ENCODE peak calls at places on chromosomes 3 and 15, in five cellular contexts. N, L, Q, U and A are unnamed samples.

GRCh38 chr3:112653881-112654300 is 12.9 kb upstream of the CCDC80 start:
- DNase-seq in U (peak; percentile 80), L (no peak), Q (no peak), N (no peak), A (no peak)

GRCh38 chr3:37123292-37123691 is 51.1 kb downstream of the LRRFIP2 start:
- DNase-seq in Q (no peak), N (no peak), L (no peak), U (no peak), A (no peak)

GRCh38 chr3:150170843-150171513 is 200.3 kb upstream of the PFN2 start:
- DNase-seq in N (no peak), U (peak; percentile 28), L (no peak), Q (no peak), A (no peak)

GRCh38 chr15:50256188-50257041 is 9.1 kb downstream of the HDC start:
- DNase-seq in Q (no peak), U (peak; percentile 59), L (no peak), N (no peak), A (no peak)

GRCh38 chr3:149967067-149967685 is 3.5 kb downstream of the PFN2 start:
- DNase-seq in L (no peak), N (no peak), U (peak; percentile 71), Q (no peak), A (no peak)

GRCh38 chr3:111332488-111333095 is 209.4 kb upstream of the CD96 start:
- DNase-seq in N (no peak), U (no peak), L (no peak), Q (no peak), A (no peak)

GRCh38 chr3:71801986-71802385 is 17.0 kb upstream of the PROK2 start:
- DNase-seq in N (no peak), L (no peak), U (no peak), Q (no peak), A (no peak)

GRCh38 chr3:26921054-26921453 is 298.5 kb downstream of the LRRC3B start:
- DNase-seq in Q (no peak), U (no peak), L (no peak), N (no peak), A (no peak)

GRCh38 chr3:139189943-139190342 is 145.3 kb upstream of the PRR23C start:
- DNase-seq in N (no peak), L (no peak), U (no peak), Q (no peak), A (no peak)

GRCh38 chr15:57537951-57538506 is 53.7 kb upstream of the MYZAP start:
- DNase-seq in Q (no peak), N (no peak), U (no peak), L (no peak), A (no peak)

GRCh38 chr15:44735482-44736260 is 657 bp upstream of the TRIM69 start:
- DNase-seq in N (no peak), Q (no peak), U (peak; percentile 40), L (no peak), A (peak; percentile 74)

DNA sequence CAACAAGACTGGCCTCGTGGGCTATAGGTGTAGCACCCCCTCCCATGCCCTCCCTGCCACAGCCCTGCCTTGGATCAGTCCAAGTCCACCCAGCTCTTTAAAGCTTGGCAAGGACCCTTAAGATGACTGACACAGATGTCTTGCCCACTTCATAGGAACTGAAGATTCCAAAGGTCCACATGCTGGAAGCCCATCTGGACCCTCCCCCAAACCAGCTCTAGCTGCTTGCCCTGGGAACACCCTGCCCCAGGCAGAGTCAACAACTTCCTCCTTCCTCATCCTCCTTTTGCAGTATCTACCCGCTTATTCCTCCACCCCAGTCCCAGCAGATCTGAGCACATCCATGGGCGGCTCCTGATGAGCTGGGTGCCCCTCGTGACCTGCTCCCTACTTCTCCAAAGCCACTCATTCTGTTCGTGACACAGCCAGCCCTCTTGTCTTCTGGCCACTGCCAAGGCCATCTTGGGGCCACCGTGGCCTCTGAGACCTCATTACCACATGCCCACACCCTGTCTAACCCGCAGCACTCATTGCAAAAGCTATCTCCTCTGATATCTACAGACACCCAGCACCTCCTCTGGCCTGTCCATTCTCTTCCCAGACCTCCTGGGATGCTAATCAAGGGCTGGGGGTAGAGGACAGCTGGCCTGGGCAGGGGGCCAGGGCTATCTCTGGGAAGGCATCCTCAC is 2.0 kb upstream of the PFKFB4 start:
- DNase-seq in N (peak; percentile 84), L (peak; percentile 86), Q (no peak), U (no peak), A (peak; percentile 73)
- H3K4me1 ChIP-seq in N (peaks cover 10% of the 10 kb centered on the region), L (no peaks in the 10 kb centered on the region), Q (peaks cover 17% of the 10 kb centered on the region), U (peaks cover 58% of the 10 kb centered on the region), A (peaks cover 53% of the 10 kb centered on the region)

DNA sequence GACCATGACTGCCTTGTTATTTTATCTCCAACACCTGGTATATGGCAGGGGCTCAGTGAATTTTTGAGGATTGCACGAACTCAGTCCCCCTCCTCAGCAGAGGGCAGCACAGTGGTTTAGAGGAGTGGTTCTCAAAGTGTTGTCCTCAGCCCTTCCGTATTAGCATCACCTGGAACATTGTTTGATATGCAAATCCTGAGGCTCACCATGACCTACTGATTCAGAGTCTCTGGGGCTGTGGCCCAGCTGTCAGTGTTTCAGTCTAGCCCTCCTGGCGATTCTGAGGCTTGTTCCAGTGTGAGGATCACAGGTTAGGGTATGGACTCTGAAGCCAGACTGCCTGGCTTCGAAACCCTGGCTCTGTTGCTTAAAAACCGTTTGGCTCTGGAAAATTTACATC is 12.8 kb downstream of the COL6A6 start:
- DNase-seq in N (no peak), U (no peak), Q (no peak), L (no peak), A (no peak)
- H3K27me3 ChIP-seq in N (no peaks in the 10 kb centered on the region), U (peaks cover 97% of the 10 kb centered on the region), Q (no peaks in the 10 kb centered on the region), L (no peaks in the 10 kb centered on the region), A (no peaks in the 10 kb centered on the region)

DNA sequence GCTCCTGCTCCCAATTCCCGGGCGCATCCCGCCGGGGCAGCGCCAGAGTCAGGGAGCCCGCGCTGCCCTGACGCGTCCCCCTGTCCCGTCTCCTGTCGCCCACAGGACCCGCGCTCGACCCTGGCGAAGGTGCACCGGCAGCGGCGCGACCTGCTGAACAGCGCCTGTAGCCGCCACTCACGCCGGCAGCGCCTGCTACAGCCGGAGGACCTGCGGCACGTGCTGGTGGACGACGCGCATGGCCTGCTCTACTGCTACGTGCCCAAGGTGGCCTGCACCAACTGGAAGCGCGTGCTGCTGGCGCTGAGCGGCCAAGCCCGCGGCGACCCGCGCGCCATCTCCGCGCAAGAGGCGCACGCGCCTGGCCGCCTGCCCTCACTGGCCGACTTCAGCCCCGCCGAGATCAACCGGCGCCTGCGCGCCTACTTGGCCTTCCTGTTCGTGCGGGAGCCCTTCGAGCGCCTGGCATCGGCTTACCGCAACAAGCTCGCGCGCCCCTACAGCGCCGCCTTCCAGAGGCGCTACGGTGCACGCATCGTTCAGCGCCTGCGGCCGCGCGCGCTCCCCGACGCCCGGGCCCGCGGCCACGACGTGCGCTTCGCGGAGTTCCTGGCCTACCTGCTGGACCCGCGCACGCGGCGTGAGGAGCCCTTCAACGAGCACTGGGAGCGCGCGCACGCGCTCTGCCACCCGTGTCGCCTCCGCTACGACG is 16.9 kb downstream of the C3orf22 start:
- DNase-seq in Q (no peak), L (peak; percentile 49), U (peak; percentile 16), N (peak; percentile 81), A (no peak)
- H3K4me3 ChIP-seq in Q (no peak overlapping the region), L (no peak overlapping the region), U (no peak overlapping the region), N (no peak overlapping the region), A (no peak overlapping the region)

DNA sequence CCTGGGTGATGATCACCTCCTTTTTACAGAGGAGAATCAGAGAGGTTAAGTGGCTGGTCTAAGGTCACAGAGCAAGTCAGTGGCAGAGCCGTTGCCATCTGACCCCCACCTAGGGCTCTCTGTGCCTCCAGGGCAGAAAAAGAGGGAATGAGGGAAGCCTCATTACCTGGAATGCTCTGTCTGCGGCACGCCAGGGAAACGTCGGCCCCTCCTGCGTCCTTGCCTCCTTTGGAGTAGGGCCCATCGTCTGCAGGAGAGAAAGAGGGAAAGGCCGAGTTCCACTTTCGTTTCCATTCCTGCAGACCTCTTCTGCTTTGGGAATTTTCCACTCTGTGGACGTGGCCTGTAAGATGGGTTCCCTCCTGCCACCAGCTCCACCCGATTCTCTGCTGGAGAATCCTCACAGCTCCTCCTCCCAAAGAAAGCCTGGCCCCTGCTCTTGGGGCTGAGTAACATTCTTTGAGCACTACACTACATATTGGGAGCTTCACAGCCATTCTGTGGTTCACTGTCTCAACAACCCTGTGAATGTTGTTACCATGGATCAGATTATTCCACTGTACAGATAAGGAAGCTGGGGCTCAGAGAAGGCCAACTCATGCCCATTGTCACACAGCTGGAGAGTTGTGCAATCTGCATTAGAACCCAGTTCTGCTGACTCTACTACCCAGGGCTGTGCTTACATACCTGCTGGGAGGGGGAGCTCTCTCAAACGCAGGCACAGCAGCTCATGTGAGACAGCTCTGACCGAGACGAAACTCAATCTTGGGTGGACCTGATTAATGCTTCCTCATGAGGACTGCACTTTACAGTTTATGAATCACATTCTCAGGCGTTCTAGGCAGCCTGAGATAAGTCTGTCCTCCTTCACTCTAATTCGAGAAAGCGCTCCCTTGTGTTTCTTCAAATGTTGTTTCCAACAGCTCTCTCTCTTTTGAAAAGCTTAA is 14.2 kb downstream of the GRIP2 start:
- DNase-seq in U (peak; percentile 53), N (peak; percentile 54), L (peak; percentile 56), Q (no peak), A (peak; percentile 66)
- H3K4me1 ChIP-seq in U (peaks cover 5% of the 10 kb centered on the region), N (no peaks in the 10 kb centered on the region), L (no peaks in the 10 kb centered on the region), Q (no peaks in the 10 kb centered on the region), A (peaks cover 5% of the 10 kb centered on the region)

DNA sequence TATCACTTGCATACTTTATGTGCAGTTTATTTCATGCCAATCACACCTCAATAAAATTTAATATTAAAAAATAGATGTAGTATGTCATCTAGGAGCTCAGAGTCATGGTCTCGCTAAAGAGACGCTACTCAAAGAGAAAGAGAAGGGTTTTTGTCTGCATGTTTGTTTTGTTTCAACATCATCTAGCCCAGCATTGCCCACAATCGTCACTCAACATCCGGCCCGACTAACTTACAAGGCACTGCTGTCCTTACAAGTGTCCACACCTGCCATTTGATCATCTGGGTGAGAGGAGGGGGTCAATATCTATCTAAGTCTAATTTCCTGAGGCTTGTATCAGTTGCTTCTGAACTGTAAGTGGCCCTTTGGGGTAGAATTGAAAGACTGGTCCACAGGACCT is 29.7 kb downstream of the HES1 start:
- DNase-seq in N (no peak), Q (no peak), U (no peak), L (no peak), A (no peak)
- H3K27me3 ChIP-seq in N (no peaks in the 10 kb centered on the region), Q (no peaks in the 10 kb centered on the region), U (no peaks in the 10 kb centered on the region), L (peaks cover 5% of the 10 kb centered on the region), A (no peaks in the 10 kb centered on the region)

GRCh38 chr3:173395412-173396181 is 1.9 kb upstream of the NLGN1 start:
- DNase-seq in U (peak; percentile 90), N (peak; percentile 94), Q (peak; percentile 67), L (peak; percentile 93), A (peak; percentile 90)
- H3K4me3 ChIP-seq in U (peak overlapping the region; percentile 88), N (peak overlapping the region; percentile 54), Q (peak overlapping the region; percentile 63), L (peak overlapping the region; percentile 61), A (peak overlapping the region; percentile 88)

DNA sequence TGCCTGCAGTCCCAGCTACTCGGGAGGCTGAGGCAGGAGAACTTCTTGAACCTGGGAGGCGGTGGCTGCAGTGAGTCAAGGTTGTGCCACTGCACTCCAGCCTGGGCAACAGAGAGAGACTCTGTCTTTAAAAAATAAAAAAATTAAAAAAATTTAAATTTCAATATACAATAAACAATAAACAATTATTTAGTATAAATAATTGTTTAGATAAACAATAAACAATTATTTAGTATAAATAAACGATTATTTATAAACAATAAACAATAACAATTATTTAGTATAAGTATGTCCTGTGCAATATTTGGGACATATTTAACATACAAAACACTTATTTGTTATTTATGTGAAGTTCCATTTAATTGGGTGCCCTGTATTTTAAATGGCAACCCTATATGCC is 119.6 kb downstream of the XXYLT1 start:
- DNase-seq in U (no peak), Q (no peak), N (no peak), L (no peak), A (no peak)
- H3K4me1 ChIP-seq in U (peaks cover 32% of the 10 kb centered on the region), Q (no peaks in the 10 kb centered on the region), N (peaks cover 33% of the 10 kb centered on the region), L (no peaks in the 10 kb centered on the region), A (peaks cover 21% of the 10 kb centered on the region)